ENCODE peak calls at places on chromosomes 1 and 21, in seven cellular contexts. S, P, E, C, V, I and Q are unnamed samples.

GRCh38 chr1:225767591-225768540 is 9.8 kb upstream of the SRP9 start:
- DNase-seq in V (peak; percentile 82), E (no peak), C (peak; percentile 86), S (no peak), I (no peak), P (no peak), Q (peak; percentile 98)

GRCh38 chr1:170114916-170115315 is 30.8 kb upstream of the NTMT2 start:
- DNase-seq in C (no peak), V (no peak), S (no peak), P (no peak), E (no peak), I (no peak), Q (no peak)

GRCh38 chr1:225655509-225656258 is 2.8 kb upstream of the ENAH start:
- DNase-seq in P (no peak), E (no peak), V (peak; percentile 76), S (peak; percentile 91), C (peak; percentile 68), I (no peak), Q (peak; percentile 64)

GRCh38 chr1:32703479-32704291 is 1.1 kb upstream of the SYNC start:
- DNase-seq in P (no peak), V (peak; percentile 88), C (peak; percentile 52), S (no peak), E (no peak), I (no peak), Q (peak; percentile 72)

GRCh38 chr21:36035381-36035791 is 24.9 kb downstream of the SETD4 start:
- DNase-seq in V (no peak), E (no peak), S (no peak), P (no peak), I (no peak), C (no peak), Q (no peak)

GRCh38 chr1:63668298-63668697 is 75.1 kb downstream of the PGM1 start:
- DNase-seq in E (no peak), I (no peak), P (no peak), V (no peak), S (no peak), C (no peak), Q (no peak)

GRCh38 chr1:91015794-91016550 is 5.9 kb downstream of the ZNF644 start:
- DNase-seq in I (no peak), V (no peak), P (no peak), S (no peak), E (no peak), C (no peak), Q (no peak)

GRCh38 chr1:17633654-17634053 is 94.2 kb downstream of the ARHGEF10L start:
- DNase-seq in I (no peak), P (no peak), E (no peak), S (no peak), C (no peak), V (peak; percentile 86), Q (no peak)

GRCh38 chr1:113031060-113031933 is 41.7 kb upstream of the LRIG2 start:
- DNase-seq in I (no peak), C (no peak), P (no peak), V (no peak), E (no peak), S (peak; percentile 36), Q (no peak)

GRCh38 chr1:77759090-77760028 is at the start of gene USP33:
- DNase-seq in S (no peak), E (peak; percentile 94), P (peak; percentile 68), C (peak; percentile 92), V (peak; percentile 92), I (peak; percentile 95), Q (peak; percentile 93)

GRCh38 chr1:1075148-1075935 is 1.2 kb upstream of the RNF223 start:
- DNase-seq in V (no peak), C (peak; percentile 22), E (no peak), P (no peak), I (peak; percentile 15), S (no peak), Q (no peak)

GRCh38 chr1:5858246-5858645 is 134.0 kb downstream of the NPHP4 start:
- DNase-seq in E (no peak), S (no peak), P (no peak), I (no peak), V (no peak), C (no peak), Q (no peak)

GRCh38 chr1:202967684-202968281 is 726 bp upstream of the CYB5R1 start:
- DNase-seq in E (peak; percentile 35), C (no peak), P (no peak), I (no peak), V (no peak), S (no peak), Q (no peak)